ENCODE peak calls at places on chromosomes 5 and 9, in five cellular contexts. G is AG10803, W is heart left ventricle, B is PC-9, I is K562. C is an unnamed sample.

GRCh38 chr5:171571663-171572062 is 152.2 kb downstream of the FGF18 start:
- DNase-seq in G (peak), W (no peak), B (peak), I (no peak), C (peak)

GRCh38 chr9:37248651-37249163 is 128.3 kb downstream of the ZCCHC7 start:
- DNase-seq in G (no peak), W (no peak), B (no peak), I (no peak), C (no peak)

GRCh38 chr5:68287976-68288755 is 72.6 kb downstream of the PIK3R1 start:
- DNase-seq in G (peak), W (peak), B (no peak), I (peak), C (peak)

GRCh38 chr5:138461343-138462125 is 3.7 kb upstream of the EGR1 start:
- DNase-seq in G (peak), W (no peak), B (no peak), I (no peak), C (peak)

GRCh38 chr5:178234753-178235599 is 2.4 kb upstream of the PHYKPL start:
- DNase-seq in G (peak), W (peak), B (peak), I (peak), C (peak)

GRCh38 chr5:168877132-168877895 is 298.1 kb upstream of the PANK3 start:
- DNase-seq in G (no peak), W (no peak), B (no peak), I (peak), C (no peak)

GRCh38 chr9:132808645-132809044 is 69.4 kb downstream of the AK8 start:
- DNase-seq in G (no peak), W (no peak), B (no peak), I (no peak), C (no peak)

GRCh38 chr5:154714271-154714986 is 40.7 kb upstream of the LARP1 start:
- DNase-seq in G (peak), W (no peak), B (no peak), I (no peak), C (no peak)

GRCh38 chr9:81729141-81729540 is 39.8 kb upstream of the TLE1 start:
- DNase-seq in G (no peak), W (no peak), B (no peak), I (no peak), C (no peak)

GRCh38 chr5:75113354-75113753 is 61.0 kb upstream of the GCNT4 start:
- DNase-seq in G (no peak), W (no peak), B (peak), I (no peak), C (no peak)

GRCh38 chr5:153551537-153552079 is 61.1 kb downstream of the GRIA1 start:
- DNase-seq in G (peak), W (no peak), B (no peak), I (peak), C (peak)

GRCh38 chr5:32170303-32171170 is 3.6 kb downstream of the GOLPH3 start:
- DNase-seq in G (peak), W (no peak), B (no peak), I (no peak), C (peak)

GRCh38 chr9:134384811-134385479 is 58.7 kb downstream of the RXRA start:
- DNase-seq in G (no peak), W (no peak), B (peak), I (no peak), C (no peak)

GRCh38 chr9:76818271-76818670 is 54.0 kb downstream of the PCA3 start:
- DNase-seq in G (peak), W (no peak), B (peak), I (peak), C (peak)

GRCh38 chr5:131209506-131210191 is 38.9 kb downstream of the LYRM7 start:
- DNase-seq in G (no peak), W (no peak), B (no peak), I (no peak), C (no peak)

GRCh38 chr5:54702470-54702869 is 184.9 kb downstream of the SNX18 start:
- DNase-seq in G (peak), W (no peak), B (no peak), I (no peak), C (no peak)

GRCh38 chr9:89522261-89522978 is 24.5 kb upstream of the SEMA4D start:
- DNase-seq in G (no peak), W (no peak), B (no peak), I (no peak), C (no peak)

GRCh38 chr9:3118081-3118480 is 274.2 kb upstream of the PUM3 start:
- DNase-seq in G (no peak), W (no peak), B (no peak), I (no peak), C (no peak)

GRCh38 chr5:15968994-15969393 is 210.6 kb downstream of the MARCHF11 start:
- DNase-seq in G (peak), W (no peak), B (no peak), I (no peak), C (no peak)

GRCh38 chr5:127935398-127935797 is 148.2 kb upstream of the SLC12A2 start:
- DNase-seq in G (no peak), W (no peak), B (peak), I (no peak), C (no peak)

GRCh38 chr5:112626079-112626478 is 111.6 kb upstream of the APC start:
- DNase-seq in G (no peak), W (no peak), B (no peak), I (no peak), C (no peak)

GRCh38 chr9:124183772-124184171 is 74.0 kb upstream of the NEK6 start:
- DNase-seq in G (no peak), W (no peak), B (no peak), I (no peak), C (no peak)

GRCh38 chr9:116900543-116900942 is 213.4 kb downstream of the TRIM32 start:
- DNase-seq in G (no peak), W (no peak), B (no peak), I (no peak), C (no peak)

GRCh38 chr9:76441551-76442322 is 17.2 kb upstream of the GCNT1 start:
- DNase-seq in G (peak), W (no peak), B (peak), I (no peak), C (peak)

GRCh38 chr9:35114921-35115341 is 731 bp downstream of the ATOSB start:
- DNase-seq in G (peak), W (peak), B (no peak), I (peak), C (peak)

GRCh38 chr9:136858844-136859757 is 7.0 kb downstream of the MAMDC4 start:
- DNase-seq in G (peak), W (peak), B (peak), I (no peak), C (peak)

GRCh38 chr5:132473019-132473531 is 17.5 kb downstream of the IRF1 start:
- DNase-seq in G (no peak), W (peak), B (no peak), I (no peak), C (no peak)

GRCh38 chr9:34250721-34251120 is 71.9 kb downstream of the UBAP1 start:
- DNase-seq in G (no peak), W (no peak), B (no peak), I (no peak), C (no peak)

GRCh38 chr5:76165961-76166360 is 82.8 kb downstream of the SV2C start:
- DNase-seq in G (no peak), W (no peak), B (no peak), I (no peak), C (no peak)

GRCh38 chr5:80407735-80408474 is at the start of gene ZFYVE16:
- DNase-seq in G (peak), W (peak), B (peak), I (peak), C (peak)
- TF ChIP-seq CTCF in G (no peak), W (peak), B (peak), I (peak), C (peak)

GRCh38 chr5:180161420-180162303 is 47.3 kb downstream of the RASGEF1C start:
- DNase-seq in G (no peak), W (no peak), B (no peak), I (no peak), C (no peak)
- TF ChIP-seq CTCF in G (no peak), W (no peak), B (no peak), I (peak), C (no peak)

DNA sequence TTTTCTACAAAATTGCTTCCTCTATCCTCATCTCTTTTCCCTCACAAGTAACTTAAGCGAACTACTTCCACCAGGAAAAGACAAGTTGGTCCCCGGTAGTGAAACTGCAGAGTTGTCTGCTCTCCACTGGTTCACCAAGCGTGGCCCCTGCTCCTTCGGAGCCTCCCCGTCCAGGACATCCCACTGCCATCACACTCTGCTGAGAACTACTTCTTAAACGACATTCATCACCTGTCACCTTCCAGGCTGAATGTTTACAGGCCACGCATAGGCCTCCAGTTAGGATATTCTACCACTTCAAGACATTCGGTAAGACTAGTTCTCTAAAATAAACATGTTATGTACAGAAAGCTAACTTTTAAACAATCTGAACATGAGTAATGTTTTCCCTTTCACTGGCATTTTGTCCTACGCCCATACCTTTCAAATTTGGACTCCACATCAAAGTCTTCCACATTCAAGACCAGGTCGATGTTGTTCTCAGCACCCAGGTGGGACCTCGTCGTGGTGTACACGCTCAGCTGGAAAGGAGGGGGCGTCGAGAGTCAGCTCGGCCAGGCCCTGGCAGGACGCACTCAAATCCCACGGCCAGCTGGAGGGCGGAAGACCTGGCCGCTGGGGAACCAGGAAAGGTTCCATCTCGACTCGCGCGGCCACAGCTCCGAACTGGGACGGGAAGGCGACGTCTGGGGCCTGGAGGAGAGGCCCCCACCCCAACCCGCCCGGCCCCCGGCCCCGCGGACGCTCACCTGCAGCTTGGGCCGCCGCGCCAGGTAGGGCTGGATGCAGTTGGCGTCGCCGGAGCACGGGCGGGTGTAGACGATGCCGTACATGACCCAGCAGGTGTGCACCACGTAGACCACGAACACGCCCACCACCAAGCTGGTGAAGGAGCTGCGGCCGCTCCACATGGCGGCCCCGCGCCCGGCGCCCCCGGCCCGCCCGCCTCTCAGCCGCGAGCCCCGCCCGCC is 683 bp downstream of the CLPTM1L start:
- DNase-seq in G (no peak), W (no peak), B (no peak), I (peak), C (no peak)
- TF ChIP-seq CTCF in G (no peak), W (no peak), B (no peak), I (no peak), C (no peak)

DNA sequence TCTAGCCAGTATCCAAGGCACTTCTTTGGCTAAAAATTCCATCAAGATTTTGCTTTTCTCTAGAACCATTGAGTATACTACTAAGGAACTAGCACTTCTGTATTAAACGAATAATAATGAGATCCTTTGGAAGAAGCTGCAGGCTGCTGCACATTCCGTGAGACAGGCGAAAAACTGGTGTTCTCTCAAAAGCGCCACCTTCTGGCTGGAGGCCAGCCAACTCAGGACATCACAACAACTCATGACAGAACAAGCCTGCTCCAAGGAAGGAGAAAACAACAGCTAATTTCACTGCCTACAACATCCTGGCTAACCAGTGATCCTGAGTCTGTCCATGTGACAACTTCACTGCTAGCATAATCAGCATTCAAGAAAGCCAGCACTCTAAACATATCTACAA is 150.4 kb downstream of the YTHDC2 start:
- DNase-seq in G (peak), W (peak), B (no peak), I (peak), C (peak)
- TF ChIP-seq CTCF in G (peak), W (peak), B (peak), I (peak), C (peak)

GRCh38 chr5:60285910-60286309 is 392.4 kb upstream of the PDE4D start:
- DNase-seq in G (no peak), W (no peak), B (no peak), I (no peak), C (no peak)

DNA sequence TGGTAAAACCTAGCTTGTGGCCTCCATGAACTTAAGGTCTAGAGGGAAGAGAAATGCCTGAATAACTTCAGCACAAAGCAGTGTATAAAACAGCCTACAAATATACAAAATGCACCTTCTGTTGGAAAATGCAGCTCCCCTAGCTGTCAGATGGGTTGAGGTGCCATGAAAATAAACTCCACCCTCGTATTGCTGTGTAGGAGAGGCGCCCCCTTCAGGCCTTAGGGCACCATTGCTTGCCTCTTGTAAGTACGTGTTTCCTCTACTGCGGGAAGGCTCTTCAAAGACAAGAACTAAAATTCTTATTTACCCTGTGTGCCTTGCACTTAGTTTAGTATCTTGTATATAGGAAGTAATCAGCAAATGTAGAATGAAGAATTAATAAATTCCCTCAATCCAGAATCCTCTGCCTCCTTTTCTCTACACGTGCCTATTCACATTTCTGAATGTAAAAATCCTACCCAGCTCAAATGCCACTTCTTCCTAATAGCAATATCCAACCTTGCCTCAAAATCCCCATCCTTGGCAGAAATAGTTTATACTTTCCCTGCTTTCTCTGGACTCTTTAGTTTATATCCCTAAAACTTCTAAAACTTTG is 393.7 kb upstream of the PDE4D start:
- DNase-seq in G (peak), W (no peak), B (no peak), I (peak), C (peak)
- TF ChIP-seq CTCF in G (peak), W (peak), B (peak), I (peak), C (peak)

GRCh38 chr9:97954550-97954989 is 16.6 kb upstream of the HEMGN start:
- DNase-seq in G (no peak), W (no peak), B (peak), I (peak), C (no peak)
- TF ChIP-seq CTCF in G (peak), W (peak), B (peak), I (peak), C (peak)

DNA sequence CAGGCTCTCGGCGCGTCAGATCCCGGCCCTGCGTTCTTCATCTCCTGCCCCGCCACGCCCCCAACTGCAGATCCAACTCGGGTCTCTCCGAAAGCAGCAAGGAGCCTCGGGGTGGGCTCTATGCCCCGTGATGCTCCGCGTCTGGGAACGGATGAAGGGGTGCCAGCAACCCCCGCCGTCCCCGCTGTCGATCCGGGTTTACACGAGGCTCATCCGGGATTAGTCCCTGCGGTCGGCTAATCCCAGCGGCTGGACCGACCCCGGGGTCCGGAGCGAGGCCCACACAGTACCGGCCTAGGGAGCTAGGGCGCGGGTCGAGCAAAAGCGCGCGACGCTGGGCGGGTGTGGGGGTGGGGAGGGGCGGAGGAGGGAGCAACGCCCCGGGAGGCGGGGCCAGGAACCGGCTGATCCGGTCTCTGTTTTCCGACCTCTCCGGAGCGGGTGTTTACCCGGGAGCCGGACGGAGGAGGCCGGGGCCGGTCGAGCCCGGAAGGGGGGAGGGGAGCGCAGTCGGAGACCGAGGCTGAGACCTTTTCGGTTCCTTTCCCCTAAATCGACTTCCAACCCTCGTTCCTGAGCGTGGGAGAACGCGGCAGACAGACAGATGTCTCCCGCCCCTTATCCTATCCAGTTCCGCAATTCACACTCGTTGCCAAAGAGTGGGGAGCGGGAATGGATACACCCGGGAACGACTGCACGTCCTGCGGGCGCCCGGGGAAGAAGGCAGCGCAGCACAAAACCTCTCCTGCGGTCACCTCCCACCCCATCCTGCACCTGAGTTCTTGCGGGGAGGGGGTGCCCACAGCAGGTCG is 28.6 kb downstream of the PCDH1 start:
- DNase-seq in G (peak), W (peak), B (peak), I (peak), C (peak)
- TF ChIP-seq CTCF in G (no peak), W (no peak), B (no peak), I (no peak), C (no peak)

GRCh38 chr5:17891881-17892280 is 257.6 kb downstream of the TAF11L14 start:
- DNase-seq in G (no peak), W (no peak), B (no peak), I (no peak), C (no peak)

GRCh38 chr5:17888155-17888554 is 253.9 kb downstream of the TAF11L14 start:
- DNase-seq in G (no peak), W (no peak), B (no peak), I (no peak), C (no peak)

GRCh38 chr5:17895296-17896058 is 261.2 kb downstream of the TAF11L14 start:
- DNase-seq in G (no peak), W (no peak), B (no peak), I (no peak), C (no peak)

DNA sequence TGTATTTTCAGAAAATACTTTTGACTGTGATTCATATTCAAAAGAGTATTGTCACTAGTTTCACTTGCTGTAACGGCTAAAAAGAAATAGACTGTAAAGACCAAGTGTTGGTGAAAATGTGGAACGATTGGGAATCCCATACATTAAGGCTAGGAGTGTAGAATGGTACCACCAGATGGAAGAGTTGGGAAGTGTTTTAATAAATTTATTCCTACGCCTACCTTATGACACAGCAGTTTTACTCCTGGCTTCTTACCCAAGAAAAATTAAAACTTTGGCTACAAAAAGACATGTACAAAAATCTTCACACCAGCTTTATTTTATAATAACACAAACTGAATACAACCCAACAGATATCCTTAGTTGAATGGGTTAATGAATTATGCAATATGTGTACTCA is 256.2 kb downstream of the TAF11L14 start:
- DNase-seq in G (no peak), W (no peak), B (no peak), I (no peak), C (no peak)
- TF ChIP-seq CTCF in G (no peak), W (no peak), B (no peak), I (no peak), C (no peak)

C was measured in HFFc6.